ENCODE peak calls at places on chromosomes 11 and 22, in five cellular contexts. U is posterior cingulate gyrus; R is HL-60; O is effector memory CD8-positive, alpha-beta T cell; B is Calu3. G is an unnamed sample.

GRCh38 chr22:39907605-39908097 is 6.8 kb downstream of the GRAP2 start:
- DNase-seq in B (no peak), U (no peak), O (no peak), R (no peak), G (no peak)

GRCh38 chr22:43018615-43019014 is 3.7 kb upstream of the PACSIN2 start:
- DNase-seq in O (no peak), R (no peak), B (no peak), U (no peak), G (no peak)

GRCh38 chr22:49509016-49509415 is 318.7 kb downstream of the BRD1 start:
- DNase-seq in U (no peak), R (no peak), B (no peak), O (no peak), G (no peak)

GRCh38 chr11:36109499-36109849 is 165.6 kb downstream of the LDLRAD3 start:
- DNase-seq in O (no peak), R (no peak), B (no peak), U (no peak), G (no peak)

GRCh38 chr11:56048480-56048879 is 21.0 kb downstream of the OR5AS1 start:
- DNase-seq in U (no peak), O (no peak), R (no peak), B (no peak), G (no peak)

GRCh38 chr11:96393753-96394348 is 4.0 kb downstream of the JRKL start:
- DNase-seq in O (no peak), R (peak; percentile 13), U (no peak), B (no peak), G (no peak)

GRCh38 chr22:40030757-40031092 is 36.0 kb downstream of the FAM83F start:
- DNase-seq in R (no peak), U (no peak), O (no peak), B (no peak), G (peak; percentile 64)

GRCh38 chr11:78460468-78460867 is 42.8 kb upstream of the GAB2 start:
- DNase-seq in O (no peak), R (no peak), U (no peak), B (no peak), G (no peak)

GRCh38 chr22:50089231-50090140 is at the start of gene MOV10L1:
- DNase-seq in B (no peak), O (no peak), R (no peak), U (no peak), G (no peak)

GRCh38 chr11:3000032-3000961 is 8.2 kb upstream of the NAP1L4 start:
- DNase-seq in R (no peak), O (no peak), B (peak; percentile 77), U (peak; percentile 99), G (peak; percentile 80)

GRCh38 chr11:123301696-123302400 is 106.8 kb upstream of the CLMP start:
- DNase-seq in U (peak; percentile 75), R (peak; percentile 31), O (peak; percentile 60), B (peak; percentile 61), G (peak; percentile 86)

G was measured in posterior vena cava.